ENCODE peak calls at places on chromosome 10, in nine cellular contexts. D is stomach, K is A549, B is esophagus muscularis mucosa, E is sigmoid colon, Z is H1, O is transverse colon, L is HepG2, Y is ovary. R is an unnamed sample.

GRCh38 chr10:97795886-97796285 is 24.1 kb upstream of the SFRP5 start:
- DNase-seq in D (no peak), K (no peak), B (no peak), E (no peak), Z (no peak), O (no peak), L (no peak), Y (no peak), R (no peak)

GRCh38 chr10:69609077-69609476 is 21.0 kb upstream of the FAM241B start:
- DNase-seq in D (no peak), K (no peak), B (no peak), E (no peak), Z (no peak), O (no peak), L (no peak), Y (no peak), R (no peak)

GRCh38 chr10:122435212-122435827 is 19.1 kb upstream of the ARMS2 start:
- DNase-seq in D (no peak), K (peak), B (no peak), E (no peak), Z (no peak), O (no peak), L (peak), Y (no peak), R (no peak)

GRCh38 chr10:69576334-69577011 is 3.3 kb upstream of the NEUROG3 start:
- DNase-seq in D (no peak), K (no peak), B (no peak), E (no peak), Z (no peak), O (no peak), L (no peak), Y (no peak), R (no peak)

GRCh38 chr10:36148207-36148606 is 506.1 kb upstream of the FZD8 start:
- DNase-seq in D (no peak), K (no peak), B (no peak), E (no peak), Z (no peak), O (no peak), L (no peak), Y (no peak), R (no peak)

GRCh38 chr10:67114945-67115344 is 189.1 kb downstream of the LRRTM3 start:
- DNase-seq in D (no peak), K (no peak), B (no peak), E (no peak), Z (no peak), O (no peak), L (peak), Y (no peak), R (no peak)

GRCh38 chr10:27319752-27320561 is 79.4 kb upstream of the ACBD5 start:
- DNase-seq in D (peak), K (peak), B (no peak), E (peak), Z (no peak), O (peak), L (no peak), Y (no peak), R (peak)

GRCh38 chr10:86651631-86652331 is 2.6 kb upstream of the OPN4 start:
- DNase-seq in D (peak), K (no peak), B (no peak), E (peak), Z (no peak), O (peak), L (no peak), Y (no peak), R (peak)

GRCh38 chr10:60943372-60944158 is 420 bp downstream of the RHOBTB1 start:
- DNase-seq in D (peak), K (peak), B (peak), E (peak), Z (peak), O (peak), L (peak), Y (peak), R (peak)

GRCh38 chr10:83612050-83612449 is 527.3 kb upstream of the GHITM start:
- DNase-seq in D (no peak), K (no peak), B (no peak), E (no peak), Z (no peak), O (no peak), L (no peak), Y (no peak), R (no peak)

GRCh38 chr10:89237849-89238248 is 13.7 kb downstream of the LIPA start:
- DNase-seq in D (no peak), K (no peak), B (no peak), E (no peak), Z (no peak), O (no peak), L (no peak), Y (no peak), R (no peak)

GRCh38 chr10:82419981-82420380 is 545.0 kb downstream of the NRG3 start:
- DNase-seq in D (no peak), K (no peak), B (no peak), E (no peak), Z (no peak), O (no peak), L (no peak), Y (no peak), R (no peak)

GRCh38 chr10:55400075-55400474 is 599.0 kb upstream of the PCDH15 start:
- DNase-seq in D (no peak), K (no peak), B (no peak), E (no peak), Z (no peak), O (no peak), L (no peak), Y (no peak), R (no peak)

GRCh38 chr10:95121904-95122303 is 52.6 kb upstream of the CYP2C8 start:
- DNase-seq in D (no peak), K (no peak), B (no peak), E (no peak), Z (no peak), O (no peak), L (peak), Y (no peak), R (no peak)

GRCh38 chr10:66795871-66796270 is 130.0 kb upstream of the LRRTM3 start:
- DNase-seq in D (no peak), K (no peak), B (no peak), E (no peak), Z (no peak), O (no peak), L (no peak), Y (no peak), R (no peak)

GRCh38 chr10:75097666-75098285 is 13.7 kb upstream of the SAMD8 start:
- DNase-seq in D (no peak), K (no peak), B (no peak), E (no peak), Z (no peak), O (no peak), L (peak), Y (no peak), R (peak)
- TF ChIP-seq CTCF in D (no peak), K (no peak), B (peak), E (no peak), Z (peak), O (no peak), L (peak), Y (no peak), R (no peak)

GRCh38 chr10:91536101-91536500 is 96.8 kb downstream of the PPP1R3C start:
- DNase-seq in D (no peak), K (no peak), B (no peak), E (peak), Z (no peak), O (no peak), L (no peak), Y (peak), R (no peak)
- TF ChIP-seq EP300 in D (no peak), K (no peak), B (no peak), E (no peak), Z (no peak), O (no peak), L (no peak), Y (no peak), R (no peak)

DNA sequence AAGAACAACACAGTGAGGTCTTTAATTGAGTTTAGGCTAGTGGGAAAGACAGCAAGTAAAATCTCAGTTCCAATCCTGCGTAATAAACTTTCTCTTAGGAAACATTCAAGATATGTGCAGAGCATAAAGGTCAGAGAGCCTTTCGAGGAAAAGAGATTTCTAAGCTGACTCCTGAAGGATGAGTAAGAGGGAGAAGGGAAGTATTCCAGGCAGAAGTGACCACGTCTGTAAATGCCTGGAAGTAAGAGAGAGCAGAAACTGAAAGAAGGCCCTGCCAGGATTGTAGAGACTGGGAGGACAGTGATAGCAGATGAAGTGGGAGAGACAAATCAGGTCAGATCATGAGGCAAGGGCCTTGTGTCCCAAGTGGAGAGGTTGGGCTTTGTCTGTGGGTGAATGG is 41.8 kb downstream of the PNLIPRP3 start:
- DNase-seq in D (no peak), K (no peak), B (no peak), E (no peak), Z (no peak), O (no peak), L (no peak), Y (no peak), R (no peak)
- TF ChIP-seq CTCF in D (no peak), K (no peak), B (no peak), E (no peak), Z (no peak), O (no peak), L (no peak), Y (no peak), R (no peak)

DNA sequence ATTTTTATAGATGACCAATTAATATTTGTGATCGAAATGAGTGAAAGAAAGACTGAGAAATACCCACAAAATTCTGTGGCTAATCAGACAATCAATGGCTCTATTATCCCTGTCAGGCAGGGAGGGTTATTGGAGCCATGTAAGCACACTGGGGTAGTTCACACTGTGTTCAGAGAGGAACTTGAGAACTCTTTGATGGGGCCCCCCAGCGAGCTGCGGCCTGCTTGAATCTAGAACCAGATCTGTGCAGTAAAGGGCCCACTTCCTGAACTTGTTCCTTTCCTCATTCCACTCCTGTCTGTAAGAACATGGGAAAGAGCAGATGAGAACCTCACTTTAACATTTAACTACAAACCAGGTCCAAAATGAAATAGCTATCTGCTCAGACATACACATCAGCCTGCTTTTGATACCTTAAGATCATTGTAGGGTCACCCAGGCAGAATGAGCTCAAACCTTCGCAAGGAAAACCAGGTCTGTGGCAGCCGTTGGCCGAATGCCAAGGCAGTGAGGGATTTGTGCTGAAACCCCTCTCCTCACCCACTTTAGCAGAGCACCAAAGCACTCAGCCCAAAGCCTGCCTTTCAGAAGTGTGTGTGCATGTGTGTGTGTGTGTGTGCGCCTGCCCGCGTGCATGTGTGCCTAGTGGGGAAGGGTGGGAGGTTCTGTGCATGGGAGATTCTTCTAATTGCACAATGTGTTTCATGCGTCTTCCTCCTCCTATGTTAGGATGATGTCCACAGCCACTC is 365.6 kb upstream of the MGMT start:
- DNase-seq in D (no peak), K (no peak), B (peak), E (no peak), Z (no peak), O (no peak), L (no peak), Y (no peak), R (no peak)
- TF ChIP-seq EP300 in D (no peak), K (no peak), B (no peak), E (no peak), Z (no peak), O (no peak), L (no peak), Y (no peak), R (no peak)

DNA sequence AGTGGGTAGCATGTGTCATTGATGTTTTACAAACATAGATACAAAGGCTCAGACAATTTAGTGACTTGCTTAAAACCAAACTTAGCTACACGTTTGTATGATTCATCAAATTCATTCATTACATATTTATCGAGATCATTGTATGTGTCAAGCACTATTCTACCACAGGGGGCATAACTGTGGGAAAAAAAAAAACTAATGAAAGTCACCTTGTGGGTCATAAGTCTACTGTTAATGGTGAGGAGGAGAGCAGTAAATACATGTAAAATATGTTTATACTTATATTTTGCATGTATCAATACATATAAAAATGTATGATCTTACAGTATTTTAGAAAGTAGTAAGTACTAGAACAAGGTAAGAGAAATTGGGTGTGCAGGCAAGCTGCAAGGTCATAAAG is 933.8 kb downstream of the IPMK start:
- DNase-seq in D (no peak), K (peak), B (no peak), E (no peak), Z (no peak), O (no peak), L (no peak), Y (no peak), R (no peak)
- TF ChIP-seq CTCF in D (no peak), K (no peak), B (no peak), E (no peak), Z (no peak), O (no peak), L (no peak), Y (no peak), R (no peak)

DNA sequence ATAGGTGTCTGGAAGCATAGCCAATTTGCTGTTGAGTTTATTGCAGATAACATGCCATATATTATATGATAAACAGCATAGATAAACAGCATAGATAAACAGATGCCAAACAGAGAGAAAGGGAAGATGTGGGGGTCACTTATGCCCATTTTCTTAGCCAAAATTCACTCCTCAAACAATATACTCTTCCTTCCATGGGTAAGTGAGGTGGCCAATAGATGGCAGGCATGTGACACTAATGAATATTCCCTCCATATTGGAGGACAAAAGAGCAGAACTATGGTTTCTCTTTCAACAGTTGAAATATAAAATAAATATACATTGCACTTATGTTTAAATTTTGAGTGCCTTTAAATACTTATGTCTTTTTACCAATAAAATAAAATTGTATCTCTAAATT is 1212.8 kb downstream of the REEP3 start:
- DNase-seq in D (peak), K (peak), B (no peak), E (no peak), Z (no peak), O (peak), L (peak), Y (no peak), R (no peak)
- TF ChIP-seq EP300 in D (no peak), K (no peak), B (no peak), E (no peak), Z (no peak), O (no peak), L (no peak), Y (no peak), R (no peak)